ENCODE peak calls at places on chromosomes 2 and 18, in ten cellular contexts. V, K, W, P, I, G, E, N, A and O are unnamed samples.

GRCh38 chr18:34493566-34494358 is 216.3 kb upstream of the DTNA start:
- DNase-seq in I (peak; percentile 60), W (no peak), G (no peak), P (peak; percentile 52), N (peak; percentile 8), V (peak; percentile 40), A (peak; percentile 24), K (no peak), E (peak; percentile 1), O (peak; percentile 9)

GRCh38 chr2:74659462-74659861 is 5.4 kb downstream of the SEMA4F start:
- DNase-seq in G (no peak), I (no peak), V (no peak), W (no peak), K (no peak), P (peak; percentile 29), N (no peak), A (no peak), E (no peak), O (no peak)

GRCh38 chr2:57877811-57878572 is 168.6 kb upstream of the VRK2 start:
- DNase-seq in V (no peak), I (no peak), G (no peak), E (no peak), A (no peak), W (no peak), K (no peak), P (no peak), N (peak; percentile 24), O (peak; percentile 19)

GRCh38 chr2:218631837-218632236 is 24.1 kb downstream of the PLCD4 start:
- DNase-seq in V (no peak), E (peak; percentile 86), G (no peak), A (no peak), P (no peak), N (peak; percentile 55), K (peak; percentile 9), W (no peak), I (no peak), O (peak; percentile 91)

GRCh38 chr2:100017633-100018032 is 124.8 kb downstream of the AFF3 start:
- DNase-seq in I (no peak), P (no peak), A (no peak), E (peak; percentile 24), W (peak; percentile 34), K (peak; percentile 77), V (no peak), G (no peak), N (peak; percentile 31), O (no peak)

GRCh38 chr18:55522011-55522410 is 66.0 kb downstream of the TCF4 start:
- DNase-seq in P (peak; percentile 62), K (no peak), V (no peak), E (no peak), W (no peak), A (no peak), I (no peak), G (no peak), N (peak; percentile 56), O (no peak)

GRCh38 chr2:170324640-170325046 is 146.7 kb downstream of the MYO3B start:
- DNase-seq in I (no peak), V (peak; percentile 72), K (no peak), W (peak; percentile 0), E (peak; percentile 53), N (peak; percentile 68), P (peak; percentile 56), G (no peak), A (no peak), O (peak; percentile 59)

GRCh38 chr2:9244985-9245544 is 38.5 kb downstream of the ASAP2 start:
- DNase-seq in E (no peak), I (no peak), K (no peak), V (no peak), P (no peak), G (no peak), A (no peak), W (no peak), N (no peak), O (peak; percentile 66)

GRCh38 chr18:49394191-49394590 is 66.3 kb downstream of the DYM start:
- DNase-seq in A (no peak), I (no peak), N (no peak), W (no peak), P (no peak), G (no peak), V (no peak), E (no peak), K (no peak), O (no peak)

GRCh38 chr2:239593965-239594771 is 193.3 kb upstream of the HDAC4 start:
- DNase-seq in A (no peak), K (no peak), I (peak; percentile 56), G (no peak), N (peak; percentile 2), V (no peak), P (no peak), E (no peak), W (no peak), O (no peak)

GRCh38 chr2:212451786-212452200 is 86.8 kb downstream of the ERBB4 start:
- DNase-seq in G (no peak), K (peak; percentile 39), V (peak; percentile 12), W (no peak), P (no peak), E (peak; percentile 86), I (no peak), A (no peak), N (peak; percentile 64), O (peak; percentile 56)

GRCh38 chr2:29632018-29632417 is 289.4 kb downstream of the ALK start:
- DNase-seq in I (no peak), V (no peak), P (no peak), G (no peak), A (no peak), E (no peak), N (no peak), W (no peak), K (peak; percentile 70), O (peak; percentile 90)

GRCh38 chr18:45775241-45775676 is 50.2 kb upstream of the SIGLEC15 start:
- DNase-seq in W (no peak), A (peak; percentile 78), N (no peak), K (peak; percentile 51), V (no peak), I (peak; percentile 88), E (peak; percentile 88), P (peak; percentile 35), G (peak; percentile 8), O (peak; percentile 66)

GRCh38 chr18:23250893-23251656 is 115.8 kb downstream of the CABLES1 start:
- DNase-seq in V (no peak), E (peak; percentile 72), W (no peak), K (no peak), I (no peak), N (no peak), A (no peak), G (no peak), P (no peak), O (no peak)

GRCh38 chr2:127516031-127516430 is 10.3 kb downstream of the IWS1 start:
- DNase-seq in A (peak; percentile 80), V (no peak), E (peak; percentile 87), K (no peak), I (no peak), W (no peak), N (peak; percentile 34), P (no peak), G (no peak), O (no peak)

GRCh38 chr2:105573910-105574655 is 170.6 kb upstream of the NCK2 start:
- DNase-seq in W (no peak), V (no peak), K (no peak), N (no peak), G (no peak), A (no peak), E (no peak), I (no peak), P (no peak), O (no peak)

GRCh38 chr2:105576440-105577241 is 168.1 kb upstream of the NCK2 start:
- DNase-seq in K (peak; percentile 18), N (no peak), E (peak; percentile 86), A (no peak), W (no peak), P (peak; percentile 60), I (no peak), G (no peak), V (peak; percentile 14), O (peak; percentile 73)

GRCh38 chr2:105574796-105575344 is 169.8 kb upstream of the NCK2 start:
- DNase-seq in I (no peak), W (no peak), V (no peak), G (no peak), P (no peak), A (no peak), E (no peak), K (no peak), N (no peak), O (no peak)

GRCh38 chr2:105576050-105576439 is 168.7 kb upstream of the NCK2 start:
- DNase-seq in A (no peak), G (no peak), P (no peak), W (no peak), E (no peak), N (no peak), I (no peak), V (no peak), K (no peak), O (no peak)

DNA sequence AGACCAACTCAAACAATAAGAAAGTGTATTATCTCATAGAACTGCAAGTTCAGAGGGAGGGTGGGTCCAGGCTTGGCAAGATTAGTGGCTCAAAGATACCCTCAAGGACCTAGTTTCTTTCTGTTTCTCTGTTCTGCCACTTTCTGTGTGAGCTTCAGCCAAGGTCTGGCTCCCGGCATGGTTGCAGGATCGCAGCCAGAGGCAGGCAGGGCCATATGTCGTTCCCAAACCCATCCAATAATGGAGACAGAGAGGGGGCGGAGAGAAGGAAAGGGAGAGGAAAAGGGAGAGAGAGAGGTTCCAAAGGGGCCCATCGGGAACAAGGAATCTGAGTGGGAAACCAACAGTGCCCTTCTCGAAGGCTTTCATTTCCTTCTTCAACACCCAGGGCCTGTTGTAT is 169.1 kb upstream of the NCK2 start:
- DNase-seq in G (no peak), A (no peak), W (no peak), K (no peak), V (no peak), P (no peak), E (no peak), I (no peak), N (no peak), O (no peak)
- H3K4me3 ChIP-seq in G (no peak overlapping the region), A (no peak overlapping the region), W (peak overlapping the region; percentile 29), K (no peak overlapping the region), V (no peak overlapping the region), P (no peak overlapping the region), E (no peak overlapping the region), I (no peak overlapping the region), N (no peak overlapping the region), O (no peak overlapping the region)

GRCh38 chr2:73203055-73203681 is 794 bp downstream of the NOTO start:
- DNase-seq in P (no peak), G (no peak), V (no peak), K (no peak), I (no peak), A (no peak), E (peak; percentile 18), W (no peak), N (no peak), O (no peak)
- H3K4me3 ChIP-seq in P (no peak overlapping the region), G (no peak overlapping the region), V (no peak overlapping the region), K (no peak overlapping the region), I (no peak overlapping the region), A (peak overlapping the region; percentile 11), E (no peak overlapping the region), W (no peak overlapping the region), N (no peak overlapping the region), O (no peak overlapping the region)

GRCh38 chr2:205898744-205899143 is 187.2 kb downstream of the INO80D start:
- DNase-seq in K (no peak), N (no peak), G (no peak), W (no peak), V (no peak), I (no peak), P (no peak), A (no peak), E (no peak), O (no peak)
- H3K4me3 ChIP-seq in K (no peak overlapping the region), N (no peak overlapping the region), G (no peak overlapping the region), W (no peak overlapping the region), V (no peak overlapping the region), I (no peak overlapping the region), P (no peak overlapping the region), A (no peak overlapping the region), E (no peak overlapping the region), O (no peak overlapping the region)

GRCh38 chr18:37566479-37567060 is 972 bp upstream of the CELF4 start:
- DNase-seq in I (peak; percentile 71), W (no peak), V (no peak), A (no peak), K (no peak), P (no peak), G (no peak), N (no peak), E (no peak), O (no peak)
- H3K4me3 ChIP-seq in I (peak overlapping the region; percentile 61), W (peak overlapping the region; percentile 25), V (peak overlapping the region; percentile 30), A (peak overlapping the region; percentile 48), K (peak overlapping the region; percentile 45), P (no peak overlapping the region), G (no peak overlapping the region), N (peak overlapping the region; percentile 26), E (peak overlapping the region; percentile 74), O (peak overlapping the region; percentile 53)